ENCODE peak calls at places on chromosomes 13 and 19, in four cellular contexts. I, B, A and K are unnamed samples.

GRCh38 chr13:74795526-74795925 is 661.3 kb upstream of the KLF12 start:
- DNase-seq in I (no peak), B (no peak), A (no peak), K (no peak)

GRCh38 chr19:18203408-18203862 is 407 bp downstream of the RAB3A start:
- DNase-seq in I (no peak), B (peak; percentile 79), A (no peak), K (no peak)

GRCh38 chr19:990746-991145 is 6.6 kb downstream of the WDR18 start:
- DNase-seq in I (no peak), B (peak; percentile 57), A (no peak), K (no peak)

GRCh38 chr13:32284927-32285632 is 30.1 kb downstream of the ZAR1L start:
- DNase-seq in I (peak; percentile 47), B (no peak), A (no peak), K (no peak)

GRCh38 chr13:35549481-35549880 is 73.0 kb upstream of the MAB21L1 start:
- DNase-seq in I (no peak), B (no peak), A (no peak), K (peak; percentile 20)

GRCh38 chr13:110306340-110306959 is 507 bp downstream of the COL4A1 start:
- DNase-seq in I (no peak), B (no peak), A (no peak), K (no peak)

GRCh38 chr19:39679056-39679790 is 23.5 kb downstream of the LGALS16 start:
- DNase-seq in I (no peak), B (peak; percentile 60), A (no peak), K (no peak)

GRCh38 chr13:111043575-111043982 is 71.5 kb upstream of the ARHGEF7 start:
- DNase-seq in I (no peak), B (peak; percentile 69), A (no peak), K (no peak)

GRCh38 chr13:50370303-50370950 is 355.2 kb downstream of the KCNRG start:
- DNase-seq in I (no peak), B (no peak), A (no peak), K (no peak)

GRCh38 chr13:48840366-48840765 is 135.3 kb upstream of the FNDC3A start:
- DNase-seq in I (no peak), B (no peak), A (no peak), K (no peak)

GRCh38 chr13:75101997-75102720 is 379.8 kb downstream of the TBC1D4 start:
- DNase-seq in I (no peak), B (no peak), A (no peak), K (no peak)

GRCh38 chr13:105806335-105806920 is 729.0 kb downstream of the EFNB2 start:
- DNase-seq in I (no peak), B (no peak), A (no peak), K (no peak)

GRCh38 chr19:38004505-38005223 is 97.7 kb downstream of the SIPA1L3 start:
- DNase-seq in I (peak; percentile 55), B (peak; percentile 87), A (peak; percentile 58), K (peak; percentile 84)

GRCh38 chr13:112067871-112068305 is 939 bp downstream of the SOX1 start:
- DNase-seq in I (no peak), B (no peak), A (no peak), K (no peak)

GRCh38 chr13:46896346-46897138 is at the start of gene HTR2A:
- DNase-seq in I (peak; percentile 33), B (peak; percentile 61), A (no peak), K (no peak)

GRCh38 chr13:54210397-54211050 is 1181.9 kb downstream of the OLFM4 start:
- DNase-seq in I (no peak), B (no peak), A (no peak), K (peak; percentile 89)

GRCh38 chr19:4730740-4731171 is 7.1 kb upstream of the DPP9 start:
- DNase-seq in I (no peak), B (no peak), A (no peak), K (no peak)

GRCh38 chr13:52847682-52848432 is 583 bp downstream of the PCDH8 start:
- DNase-seq in I (no peak), B (no peak), A (no peak), K (no peak)

GRCh38 chr13:112891477-112892401 is 77.3 kb upstream of the MCF2L start:
- DNase-seq in I (peak; percentile 40), B (peak; percentile 35), A (no peak), K (no peak)

GRCh38 chr19:53808710-53809125 is 15.4 kb downstream of the NLRP12 start:
- DNase-seq in I (no peak), B (no peak), A (peak; percentile 33), K (no peak)

DNA sequence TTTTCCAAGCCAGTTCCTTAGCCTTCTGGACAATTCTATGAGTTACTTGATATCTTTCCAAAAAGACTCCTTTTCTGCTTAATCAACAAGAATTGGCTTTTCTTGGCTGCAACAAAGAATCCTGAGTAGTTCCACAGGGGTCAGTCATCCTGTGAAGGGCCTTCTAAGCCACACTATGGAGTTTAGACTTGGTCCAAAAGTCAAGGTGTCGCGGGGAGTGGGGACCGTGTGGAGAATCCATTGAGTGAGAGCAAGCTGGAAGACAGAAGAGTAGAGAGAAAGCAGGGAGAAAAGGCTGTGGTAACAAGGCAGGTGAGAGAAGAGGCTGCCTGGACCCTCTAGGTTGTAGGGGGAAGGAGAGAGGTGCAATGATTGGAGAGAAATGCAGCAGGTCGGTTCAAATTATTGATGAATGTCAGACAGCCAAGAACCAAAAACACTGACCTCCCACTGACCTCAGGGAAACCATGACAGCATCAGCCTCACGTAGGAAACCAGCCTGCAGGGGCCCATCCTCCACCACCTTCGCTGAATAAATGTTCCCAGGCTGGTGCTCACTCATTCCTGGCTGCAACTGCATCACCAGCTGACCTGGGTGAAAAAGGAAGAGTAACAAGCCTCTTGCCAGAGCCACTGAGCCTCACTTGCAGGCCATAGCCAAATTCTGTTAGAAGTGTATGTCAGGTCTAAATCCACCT is 7.1 kb upstream of the IFT88 start:
- DNase-seq in I (no peak), B (no peak), A (no peak), K (no peak)
- H3K27ac ChIP-seq in I (no peak overlapping the region), B (no peak overlapping the region), A (no peak overlapping the region), K (no peak overlapping the region)

GRCh38 chr19:11261902-11262839 is at the start of gene DOCK6:
- DNase-seq in I (peak; percentile 58), B (peak; percentile 64), A (no peak), K (no peak)
- H3K27ac ChIP-seq in I (peak within 1 kb of the TSS; percentile 91), B (peak within 1 kb of the TSS; percentile 76), A (peak within 1 kb of the TSS; percentile 61), K (peak within 1 kb of the TSS; percentile 45)

DNA sequence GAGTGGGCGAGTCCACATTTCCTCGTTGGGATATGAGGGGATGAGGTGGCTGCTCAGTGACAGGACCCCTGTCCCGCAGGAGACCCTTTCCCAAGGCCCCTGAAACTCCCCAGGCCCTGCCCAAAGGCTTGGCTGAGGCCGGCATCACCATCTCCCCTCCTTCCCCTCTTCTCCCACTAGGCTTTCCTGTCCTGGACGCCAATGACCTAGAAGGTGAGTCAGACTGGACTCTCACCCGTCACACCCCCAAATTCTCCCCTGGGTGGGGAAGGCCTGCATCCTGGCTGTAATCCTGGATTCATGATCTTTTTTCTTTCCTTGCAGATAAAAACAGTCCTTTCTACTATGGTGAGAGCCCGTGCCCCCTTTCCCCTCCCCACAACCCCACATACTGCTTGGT is 5.3 kb downstream of the FXYD3 start:
- DNase-seq in I (no peak), B (peak; percentile 56), A (no peak), K (no peak)
- H3K27ac ChIP-seq in I (peak overlapping the region; percentile 87), B (peak overlapping the region; percentile 30), A (no peak overlapping the region), K (peak overlapping the region; percentile 90)

GRCh38 chr13:33520480-33520839 is 234.9 kb upstream of the STARD13 start:
- DNase-seq in I (no peak), B (no peak), A (no peak), K (no peak)

GRCh38 chr13:33518442-33518841 is 232.9 kb upstream of the STARD13 start:
- DNase-seq in I (no peak), B (no peak), A (no peak), K (no peak)

GRCh38 chr13:33514362-33514761 is 228.8 kb upstream of the STARD13 start:
- DNase-seq in I (no peak), B (no peak), A (no peak), K (no peak)

GRCh38 chr13:33524086-33524485 is 238.5 kb upstream of the STARD13 start:
- DNase-seq in I (no peak), B (no peak), A (no peak), K (no peak)

DNA sequence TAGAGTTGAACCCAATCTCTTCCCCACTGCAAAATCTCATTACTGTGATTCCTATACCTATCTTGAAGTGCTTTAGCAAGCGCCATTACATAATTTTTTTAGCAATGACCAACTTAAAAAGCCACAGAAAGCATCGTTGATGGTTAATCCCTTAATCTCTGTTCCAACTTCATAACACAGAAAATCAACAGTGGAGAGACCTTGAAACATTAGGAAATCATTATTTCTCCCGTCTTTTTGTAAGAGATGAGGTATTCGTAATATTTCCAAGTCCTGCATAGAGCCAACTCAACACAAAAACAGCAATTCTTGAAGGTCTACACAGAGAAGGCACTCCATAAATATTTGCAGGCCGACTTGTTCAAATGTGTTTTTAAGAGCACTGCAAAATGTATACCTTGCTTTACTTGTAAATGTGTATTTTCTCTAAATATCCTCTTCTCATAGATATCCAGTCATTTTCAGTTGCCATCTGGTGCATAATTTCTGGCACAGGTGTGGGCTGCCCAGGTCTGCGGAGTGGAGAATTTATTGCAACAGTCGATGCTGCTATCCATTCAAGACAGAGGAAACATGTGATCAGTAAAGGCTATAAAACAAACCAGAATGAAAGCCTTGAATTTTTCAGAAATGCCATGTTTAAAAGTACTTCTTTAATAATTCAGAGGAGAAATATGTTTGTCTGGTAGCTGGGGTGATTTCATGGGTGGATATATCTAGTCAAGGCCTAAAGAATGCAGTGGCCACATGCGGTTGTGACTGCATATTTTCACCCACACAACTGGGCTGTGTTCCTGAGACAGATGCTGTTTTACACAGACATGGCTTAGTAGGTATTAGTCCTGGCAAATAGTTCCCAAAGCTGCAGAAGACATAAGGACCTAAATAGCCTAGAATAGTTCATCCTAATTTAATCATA is 234.3 kb upstream of the STARD13 start:
- DNase-seq in I (no peak), B (no peak), A (no peak), K (no peak)
- H3K27ac ChIP-seq in I (no peak overlapping the region), B (no peak overlapping the region), A (no peak overlapping the region), K (no peak overlapping the region)

DNA sequence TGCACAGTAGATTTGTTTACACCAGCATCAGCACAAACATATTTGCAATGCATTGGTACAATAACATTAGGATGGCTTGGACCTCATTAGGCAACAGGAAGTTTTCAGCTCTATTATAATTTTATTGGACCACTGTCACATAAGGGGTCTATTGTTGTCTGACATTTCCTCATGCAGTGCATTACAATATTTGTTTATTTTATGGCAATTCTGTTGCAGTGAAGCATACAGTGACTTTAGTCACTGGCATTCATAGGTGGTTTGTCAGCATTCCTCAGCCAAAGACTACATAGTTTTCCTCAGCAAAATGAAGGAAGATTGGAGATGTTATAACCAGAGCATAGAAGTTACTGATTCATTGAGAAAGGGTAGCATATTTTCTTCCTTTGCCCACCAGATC is 1732.9 kb downstream of the PCDH9 start:
- DNase-seq in I (no peak), B (no peak), A (peak; percentile 20), K (peak; percentile 10)
- H3K27ac ChIP-seq in I (no peak overlapping the region), B (no peak overlapping the region), A (peak overlapping the region; percentile 23), K (peak overlapping the region; percentile 50)